ENCODE peak calls at places on chromosome 21, in four cellular contexts. M is A549, B is HepG2, E is K562. P is an unnamed sample.
A peak's percentile ranks its signal among the peaks of the same experiment; 100 is the strongest.

GRCh38 chr21:29243188-29243587 is 55.5 kb upstream of the BACH1 start:
- DNase-seq in M (no peak), E (no peak), B (no peak), P (no peak)

GRCh38 chr21:42063578-42064521 is 7.3 kb upstream of the UMODL1 start:
- DNase-seq in E (no peak), M (no peak), B (no peak), P (peak; percentile 63)

GRCh38 chr21:42521805-42522204 is 8.2 kb downstream of the SLC37A1 start:
- DNase-seq in B (no peak), E (no peak), M (no peak), P (no peak)

GRCh38 chr21:43341349-43342163 is 85.4 kb downstream of the SIK1 start:
- DNase-seq in B (no peak), E (no peak), M (peak; percentile 89), P (no peak)

GRCh38 chr21:36135391-36136094 is 664 bp downstream of the CBR3 start:
- DNase-seq in E (no peak), M (peak; percentile 58), B (no peak), P (no peak)

GRCh38 chr21:43188712-43189151 is 19.9 kb downstream of the CRYAA start:
- DNase-seq in M (no peak), B (no peak), E (no peak), P (no peak)

GRCh38 chr21:20720623-20721022 is 277.6 kb upstream of the NCAM2 start:
- DNase-seq in M (no peak), E (no peak), B (no peak), P (no peak)

GRCh38 chr21:31354604-31355443 is 10.8 kb upstream of the TIAM1 start:
- DNase-seq in B (no peak), M (peak; percentile 11), E (peak; percentile 17), P (peak; percentile 51)

GRCh38 chr21:38538353-38538752 is 40.1 kb upstream of the ERG start:
- DNase-seq in B (no peak), E (no peak), M (no peak), P (no peak)

GRCh38 chr21:42767561-42767835 is 111.8 kb downstream of the WDR4 start:
- DNase-seq in B (no peak), E (no peak), M (no peak), P (no peak)

GRCh38 chr21:24895885-24896734 is 711.2 kb downstream of the MRPL39 start:
- DNase-seq in B (no peak), M (no peak), E (peak; percentile 2), P (peak; percentile 49)

GRCh38 chr21:36104306-36105300 is 30.3 kb upstream of the CBR3 start:
- DNase-seq in B (no peak), M (no peak), E (peak; percentile 60), P (no peak)

GRCh38 chr21:18000961-18001522 is 181.9 kb upstream of the C21orf91 start:
- DNase-seq in B (peak; percentile 0), M (no peak), E (peak; percentile 4), P (no peak)

GRCh38 chr21:39660191-39660590 is 47.5 kb downstream of the B3GALT5 start:
- DNase-seq in B (no peak), M (no peak), E (peak; percentile 21), P (no peak)

GRCh38 chr21:39104911-39105310 is 78.3 kb downstream of the PSMG1 start:
- DNase-seq in M (no peak), B (no peak), E (no peak), P (no peak)

GRCh38 chr21:37564341-37564923 is 197.9 kb downstream of the DYRK1A start:
- DNase-seq in B (peak; percentile 60), E (peak; percentile 93), M (peak; percentile 96), P (peak; percentile 58)

GRCh38 chr21:38930838-38931237 is 125.1 kb downstream of the ETS2 start:
- DNase-seq in E (no peak), B (no peak), M (no peak), P (no peak)

GRCh38 chr21:25979845-25980433 is 190.6 kb downstream of the APP start:
- DNase-seq in B (no peak), E (no peak), M (no peak), P (no peak)

GRCh38 chr21:41460578-41461527 is 34.8 kb downstream of the MX1 start:
- DNase-seq in M (peak; percentile 65), B (peak; percentile 54), E (peak; percentile 56), P (no peak)

GRCh38 chr21:37257526-37257966 is 9.6 kb downstream of the VPS26C start:
- DNase-seq in B (peak; percentile 57), M (peak; percentile 42), E (no peak), P (no peak)

GRCh38 chr21:32562426-32562825 is 22.9 kb downstream of the TCP10L start:
- DNase-seq in M (no peak), B (no peak), E (peak; percentile 73), P (no peak)

GRCh38 chr21:37710555-37711293 is 205.5 kb downstream of the KCNJ6 start:
- DNase-seq in E (no peak), M (no peak), B (peak; percentile 4), P (no peak)

GRCh38 chr21:32463367-32463766 is 50.9 kb downstream of the EVA1C start:
- DNase-seq in M (peak; percentile 90), B (no peak), E (no peak), P (no peak)

GRCh38 chr21:43193651-43194302 is 25.0 kb downstream of the CRYAA start:
- DNase-seq in M (no peak), E (no peak), B (no peak), P (no peak)

GRCh38 chr21:44066116-44066515 is 41.1 kb upstream of the PWP2 start:
- DNase-seq in B (no peak), M (no peak), E (no peak), P (no peak)

GRCh38 chr21:35303085-35303484 is 254.0 kb upstream of the RUNX1 start:
- DNase-seq in M (peak; percentile 68), B (no peak), E (no peak), P (no peak)

GRCh38 chr21:29091032-29091431 is 17.6 kb upstream of the CCT8 start:
- DNase-seq in M (no peak), E (no peak), B (no peak), P (no peak)

GRCh38 chr21:43986544-43987451 is 25.3 kb upstream of the TRAPPC10 start:
- DNase-seq in B (no peak), M (no peak), E (no peak), P (no peak)

GRCh38 chr21:40043423-40043822 is 176.2 kb downstream of the PCP4 start:
- DNase-seq in M (no peak), B (no peak), E (peak; percentile 6), P (no peak)

GRCh38 chr21:29194342-29194741 is 63.9 kb downstream of the MAP3K7CL start:
- DNase-seq in B (peak; percentile 73), M (no peak), E (no peak), P (no peak)

GRCh38 chr21:41783476-41784150 is 16.8 kb upstream of the RIPK4 start:
- DNase-seq in B (no peak), E (peak; percentile 80), M (peak; percentile 68), P (no peak)

GRCh38 chr21:33684068-33684467 is 41.8 kb downstream of the ITSN1 start:
- DNase-seq in B (no peak), M (no peak), E (no peak), P (no peak)

GRCh38 chr21:33685613-33686197 is 43.4 kb downstream of the ITSN1 start:
- DNase-seq in M (no peak), E (no peak), B (peak; percentile 77), P (no peak)

GRCh38 chr21:33680870-33681269 is 38.6 kb downstream of the ITSN1 start:
- DNase-seq in E (no peak), B (no peak), M (no peak), P (no peak)

GRCh38 chr21:33684923-33685560 is 42.7 kb downstream of the ITSN1 start:
- DNase-seq in E (peak; percentile 10), M (no peak), B (peak; percentile 19), P (no peak)

GRCh38 chr21:33682992-33683627 is 40.8 kb downstream of the ITSN1 start:
- DNase-seq in E (peak; percentile 67), B (peak; percentile 56), M (peak; percentile 77), P (no peak)
- TF ChIP-seq POLR2AphosphoS2 in E (no peak), B (no peak), M (no peak), P (no peak)

DNA sequence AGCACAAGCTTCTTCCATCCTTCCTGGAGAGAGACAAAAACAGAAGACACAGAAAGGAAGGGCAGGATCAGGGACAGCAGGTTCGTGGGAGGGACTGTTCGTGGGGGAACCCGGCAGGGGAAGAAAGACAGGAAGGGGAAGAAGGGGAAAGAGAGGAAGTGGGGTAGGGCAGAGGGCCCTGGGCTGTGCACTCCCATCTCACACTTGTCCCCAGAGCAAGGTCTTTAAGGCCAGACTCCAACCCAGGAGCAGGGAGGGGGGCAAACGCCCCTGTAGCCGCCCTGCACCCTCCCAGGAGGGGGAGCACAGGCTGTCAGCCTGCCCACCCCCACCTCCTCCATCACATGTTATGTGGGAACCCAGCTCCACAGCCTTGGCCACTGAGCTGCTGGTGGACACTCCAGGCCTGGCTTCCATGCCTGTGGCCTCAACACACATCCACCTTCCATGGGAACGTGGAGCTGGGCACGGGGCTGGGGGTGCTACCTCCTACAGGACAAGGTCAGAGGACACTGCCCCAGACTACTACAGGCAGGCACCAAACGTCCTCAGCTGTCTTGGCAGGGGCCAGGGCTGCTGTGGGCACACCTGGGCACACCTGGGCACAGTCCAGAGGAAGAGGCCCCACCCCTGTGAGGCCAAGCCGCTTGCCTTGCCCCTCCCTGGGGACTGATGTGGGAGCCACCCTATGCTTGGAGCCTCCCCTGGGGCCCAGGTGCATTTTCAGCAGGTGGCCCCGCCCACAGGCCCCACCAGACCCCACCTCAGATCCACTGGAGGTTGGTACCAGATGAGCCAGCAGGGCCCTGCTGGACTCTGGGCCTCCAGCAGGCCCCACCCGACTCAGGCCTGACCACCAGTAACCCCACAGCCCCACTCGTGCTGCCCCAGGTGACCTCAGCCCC is 9.2 kb downstream of the SLC19A1 start:
- DNase-seq in E (no peak), B (no peak), M (no peak), P (no peak)
- TF ChIP-seq USF2 in E (no peak), B (no peak), M (no peak), P (no peak)

DNA sequence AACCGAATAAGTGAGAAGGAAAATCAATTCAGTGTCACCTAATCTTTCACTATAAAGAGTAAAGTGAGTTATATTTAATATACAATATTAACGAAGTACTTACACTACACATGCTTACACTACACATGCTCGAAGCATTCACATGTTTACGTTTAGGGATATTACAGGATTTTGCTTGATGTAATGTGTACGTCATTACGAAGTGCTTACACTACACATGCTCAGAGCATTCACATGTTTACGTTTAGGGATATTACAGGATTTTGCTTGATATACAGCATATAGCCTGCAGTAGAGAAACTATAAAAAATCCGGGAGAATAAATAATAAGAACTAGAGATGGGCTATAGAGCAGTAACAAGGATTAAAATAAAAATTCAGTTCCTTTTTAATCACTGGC is 538.8 kb upstream of the CXADR start:
- DNase-seq in B (no peak), E (no peak), M (no peak), P (no peak)
- TF ChIP-seq POLR2AphosphoS2 in B (no peak), E (no peak), M (no peak), P (no peak)

GRCh38 chr21:27261676-27262075 is 294.8 kb upstream of the ADAMTS5 start:
- DNase-seq in B (no peak), E (no peak), M (no peak), P (no peak)

GRCh38 chr21:27258756-27259429 is 292.0 kb upstream of the ADAMTS5 start:
- DNase-seq in E (no peak), B (no peak), M (no peak), P (no peak)

GRCh38 chr21:27260728-27261127 is 293.8 kb upstream of the ADAMTS5 start:
- DNase-seq in E (no peak), M (no peak), B (no peak), P (no peak)

DNA sequence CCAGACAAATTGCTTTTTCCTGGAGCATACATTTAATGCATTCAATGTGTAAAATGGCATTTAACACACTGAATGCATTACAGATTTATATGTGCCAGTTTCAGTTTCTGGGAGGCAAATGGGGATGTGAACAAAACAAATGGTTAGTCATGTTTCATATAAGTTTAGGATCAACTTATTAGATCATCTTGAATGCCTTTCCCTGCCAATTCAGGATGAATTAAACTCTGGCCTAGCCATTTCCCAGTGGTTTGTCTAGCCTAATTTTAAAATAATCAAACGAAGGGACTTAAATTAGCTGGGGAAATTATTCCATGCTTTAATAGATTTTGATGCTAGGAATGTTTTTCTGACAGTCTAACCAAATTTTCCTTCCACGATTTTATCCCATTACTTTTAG is 291.3 kb upstream of the ADAMTS5 start:
- DNase-seq in M (no peak), E (no peak), B (no peak), P (no peak)
- TF ChIP-seq USF2 in M (no peak), E (no peak), B (no peak), P (no peak)

P was measured in GM12878.